ENCODE peak calls at places on chromosomes 4 and X, in six cellular contexts. Q is D341Med; E is hypothalamus; D is dermis microvascular lymphatic vessel endothelial cell; S is foreskin fibroblast; A is activated CD4-positive, CD25-positive, alpha-beta regulatory T cell treated with anti-CD3 and anti-CD28 coated beads, Interleukin-2, amount 50 U/mL, for 72 hours. G is an unnamed sample.

GRCh38 chr4:39698424-39699009 is 581 bp downstream of the UBE2K start:
- DNase-seq in Q (peak; percentile 70), E (peak; percentile 87), D (no peak), S (peak; percentile 59), A (no peak), G (peak; percentile 50)

GRCh38 chr4:90226734-90227133 is 99.5 kb downstream of the CCSER1 start:
- DNase-seq in Q (no peak), E (no peak), D (no peak), S (no peak), A (no peak), G (no peak)

GRCh38 chrX:311156-312129 is 7.2 kb downstream of the GTPBP6 start:
- DNase-seq in Q (no peak), E (no peak), D (no peak), S (no peak), A (no peak), G (peak; percentile 40)

GRCh38 chr4:185723619-185724150 is 88.3 kb downstream of the SORBS2 start:
- DNase-seq in Q (no peak), E (no peak), D (no peak), S (no peak), A (no peak), G (no peak)

GRCh38 chr4:37599092-37599800 is 86.9 kb downstream of the RELL1 start:
- DNase-seq in Q (no peak), E (no peak), D (no peak), S (no peak), A (no peak), G (no peak)

GRCh38 chrX:151754042-151754419 is 19.5 kb downstream of the CNGA2 start:
- DNase-seq in Q (no peak), E (no peak), D (no peak), S (peak; percentile 86), A (no peak), G (no peak)

GRCh38 chrX:124435616-124436015 is 89.3 kb downstream of the SH2D1A start:
- DNase-seq in Q (no peak), E (no peak), D (no peak), S (no peak), A (no peak), G (no peak)

GRCh38 chrX:72554448-72555140 is 18.0 kb downstream of the HDAC8 start:
- DNase-seq in Q (no peak), E (no peak), D (no peak), S (no peak), A (no peak), G (no peak)

GRCh38 chr4:35247047-35247446 is 997.3 kb downstream of the ARAP2 start:
- DNase-seq in Q (no peak), E (no peak), D (no peak), S (no peak), A (no peak), G (no peak)

GRCh38 chrX:148371251-148371650 is 129.2 kb upstream of the AFF2 start:
- DNase-seq in Q (no peak), E (no peak), D (no peak), S (no peak), A (no peak), G (no peak)

GRCh38 chrX:9738146-9738545 is 27.5 kb downstream of the GPR143 start:
- DNase-seq in Q (no peak), E (no peak), D (no peak), S (no peak), A (no peak), G (no peak)

GRCh38 chrX:139784788-139785187 is 76.8 kb upstream of the MCF2 start:
- DNase-seq in Q (no peak), E (no peak), D (no peak), S (no peak), A (no peak), G (no peak)